ENCODE peak calls at places on chromosomes 2 and 18, in six cellular contexts. One of them, this sample, is unnamed.
A peak's percentile ranks its signal among the peaks of the same experiment; 100 is the strongest.

GRCh38 chr2:43269706-43270105 is 43.3 kb upstream of the ZFP36L2 start:
- DNase-seq in K562: no peak
- DNase-seq in testis: peak; percentile 82
- DNase-seq in GM23248: peak; percentile 93
- DNase-seq in ovary: peak; percentile 81
- DNase-seq in neuronal stem cell: no peak
- DNase-seq in this sample: peak; percentile 73

GRCh38 chr2:174326880-174327558 is 7.7 kb upstream of the SP9 start:
- DNase-seq in testis: no peak
- DNase-seq in GM23248: no peak
- DNase-seq in neuronal stem cell: peak; percentile 29
- DNase-seq in ovary: no peak
- DNase-seq in K562: no peak
- DNase-seq in this sample: no peak

GRCh38 chr2:220847587-220847986 is 724.5 kb downstream of the EPHA4 start:
- DNase-seq in ovary: no peak
- DNase-seq in K562: no peak
- DNase-seq in GM23248: peak; percentile 93
- DNase-seq in neuronal stem cell: no peak
- DNase-seq in testis: peak; percentile 79
- DNase-seq in this sample: no peak

GRCh38 chr2:15941970-15942710 is 1.8 kb downstream of the MYCN start:
- DNase-seq in neuronal stem cell: peak; percentile 48
- DNase-seq in testis: no peak
- DNase-seq in ovary: no peak
- DNase-seq in GM23248: peak; percentile 34
- DNase-seq in K562: no peak
- DNase-seq in this sample: no peak

GRCh38 chr2:96353606-96354095 is 18.1 kb downstream of the NCAPH start:
- DNase-seq in neuronal stem cell: no peak
- DNase-seq in ovary: no peak
- DNase-seq in GM23248: peak; percentile 84
- DNase-seq in testis: no peak
- DNase-seq in K562: no peak
- DNase-seq in this sample: no peak

GRCh38 chr2:71455741-71456569 is 2.6 kb downstream of the DYSF start:
- DNase-seq in K562: no peak
- DNase-seq in ovary: no peak
- DNase-seq in neuronal stem cell: no peak
- DNase-seq in testis: no peak
- DNase-seq in GM23248: no peak
- DNase-seq in this sample: peak; percentile 81

GRCh38 chr2:207467716-207468347 is 61.9 kb upstream of the CREB1 start:
- DNase-seq in K562: peak; percentile 8
- DNase-seq in GM23248: peak; percentile 90
- DNase-seq in neuronal stem cell: no peak
- DNase-seq in testis: no peak
- DNase-seq in ovary: no peak
- DNase-seq in this sample: no peak

GRCh38 chr2:96763511-96764252 is 3.0 kb downstream of the CNNM4 start:
- DNase-seq in GM23248: peak; percentile 37
- DNase-seq in neuronal stem cell: no peak
- DNase-seq in ovary: no peak
- DNase-seq in testis: no peak
- DNase-seq in K562: peak; percentile 71
- DNase-seq in this sample: no peak

GRCh38 chr2:129070663-129071062 is 752.0 kb upstream of the HS6ST1 start:
- DNase-seq in testis: no peak
- DNase-seq in K562: no peak
- DNase-seq in ovary: no peak
- DNase-seq in GM23248: no peak
- DNase-seq in neuronal stem cell: no peak
- DNase-seq in this sample: no peak

GRCh38 chr2:45993476-45993991 is 303.7 kb upstream of the EPAS1 start:
- DNase-seq in K562: peak; percentile 68
- DNase-seq in ovary: peak; percentile 78
- DNase-seq in neuronal stem cell: peak; percentile 69
- DNase-seq in testis: peak; percentile 86
- DNase-seq in GM23248: peak; percentile 87
- DNase-seq in this sample: no peak

GRCh38 chr18:36786686-36787085 is 42.1 kb downstream of the TPGS2 start:
- DNase-seq in testis: peak; percentile 18
- DNase-seq in neuronal stem cell: no peak
- DNase-seq in ovary: peak; percentile 66
- DNase-seq in K562: no peak
- DNase-seq in GM23248: peak; percentile 87
- DNase-seq in this sample: peak; percentile 77

GRCh38 chr2:3617198-3617890 is 22.4 kb downstream of the COLEC11 start:
- DNase-seq in GM23248: no peak
- DNase-seq in ovary: peak; percentile 9
- DNase-seq in testis: peak; percentile 11
- DNase-seq in K562: no peak
- DNase-seq in neuronal stem cell: no peak
- DNase-seq in this sample: peak; percentile 39

GRCh38 chr2:32632089-32632488 is 4.2 kb downstream of the TTC27 start:
- DNase-seq in ovary: no peak
- DNase-seq in testis: no peak
- DNase-seq in neuronal stem cell: no peak
- DNase-seq in K562: no peak
- DNase-seq in GM23248: peak; percentile 72
- DNase-seq in this sample: no peak

GRCh38 chr18:13262839-13263691 is 44.5 kb downstream of the LDLRAD4 start:
- DNase-seq in ovary: no peak
- DNase-seq in K562: no peak
- DNase-seq in neuronal stem cell: no peak
- DNase-seq in testis: no peak
- DNase-seq in GM23248: no peak
- DNase-seq in this sample: no peak

GRCh38 chr2:165067958-165068612 is 112.8 kb upstream of the SLC38A11 start:
- DNase-seq in K562: no peak
- DNase-seq in neuronal stem cell: peak; percentile 87
- DNase-seq in GM23248: peak; percentile 67
- DNase-seq in ovary: peak; percentile 37
- DNase-seq in testis: peak; percentile 83
- DNase-seq in this sample: no peak

GRCh38 chr2:27356056-27356381 is 545 bp downstream of the GTF3C2 start:
- DNase-seq in testis: peak; percentile 70
- DNase-seq in ovary: peak; percentile 35
- DNase-seq in GM23248: peak; percentile 79
- DNase-seq in K562: no peak
- DNase-seq in neuronal stem cell: no peak
- DNase-seq in this sample: peak; percentile 71

GRCh38 chr2:173397539-173397938 is 42.9 kb downstream of the CDCA7 start:
- DNase-seq in GM23248: no peak
- DNase-seq in ovary: no peak
- DNase-seq in neuronal stem cell: no peak
- DNase-seq in testis: no peak
- DNase-seq in K562: no peak
- DNase-seq in this sample: no peak

GRCh38 chr18:39453882-39454281 is 1888.3 kb upstream of the CELF4 start:
- DNase-seq in testis: no peak
- DNase-seq in GM23248: peak; percentile 65
- DNase-seq in neuronal stem cell: no peak
- DNase-seq in ovary: no peak
- DNase-seq in K562: no peak
- DNase-seq in this sample: no peak

DNA sequence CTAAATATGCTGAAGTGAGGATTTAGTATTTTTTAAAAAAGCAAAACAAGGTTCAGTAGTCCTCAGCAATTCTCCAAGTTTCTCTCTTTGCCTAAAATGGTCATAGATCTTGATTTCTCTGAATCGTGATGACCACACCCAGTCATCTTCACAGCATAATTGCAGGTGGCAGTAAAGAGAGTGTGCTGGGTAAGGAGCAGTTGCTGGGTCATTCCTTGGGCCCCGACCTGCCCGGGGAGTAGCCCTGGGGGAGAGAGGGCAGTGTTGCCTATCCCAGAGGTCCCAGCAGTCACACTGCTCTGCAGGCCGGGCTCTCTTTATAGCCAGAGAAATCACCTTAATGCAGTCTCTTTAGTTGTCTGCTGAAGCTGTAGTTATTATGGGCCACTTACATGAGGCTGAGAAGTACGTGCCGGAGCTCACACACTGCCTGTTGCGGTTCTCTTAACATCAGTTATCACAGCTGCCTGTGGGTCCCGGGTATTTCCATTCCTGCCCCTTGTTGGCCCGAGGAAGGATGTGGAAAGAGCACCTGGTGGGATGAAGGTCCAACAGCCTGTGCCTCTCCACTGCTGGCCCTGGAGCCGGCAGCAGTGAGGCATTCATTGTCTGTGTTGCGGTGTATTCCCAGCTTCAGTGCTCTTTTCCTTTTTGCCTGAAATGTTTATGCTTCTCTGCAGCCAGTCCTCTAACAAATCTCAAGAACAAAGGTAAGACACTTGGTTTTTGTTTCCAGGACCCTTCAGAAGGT is 230.1 kb downstream of the ALPK2 start:
- DNase-seq in testis: no peak
- DNase-seq in ovary: no peak
- DNase-seq in neuronal stem cell: no peak
- DNase-seq in K562: no peak
- DNase-seq in GM23248: no peak
- DNase-seq in this sample: no peak
- H3K4me1 ChIP-seq in testis: no peaks in the 10 kb centered on the region
- H3K4me1 ChIP-seq in ovary: peaks cover 3% of the 10 kb centered on the region
- H3K4me1 ChIP-seq in neuronal stem cell: peaks cover 3% of the 10 kb centered on the region
- H3K4me1 ChIP-seq in K562: no peaks in the 10 kb centered on the region
- H3K4me1 ChIP-seq in GM23248: peaks cover 19% of the 10 kb centered on the region
- H3K4me1 ChIP-seq in this sample: no peaks in the 10 kb centered on the region

GRCh38 chr2:66488946-66489345 is 54.0 kb downstream of the MEIS1 start:
- DNase-seq in K562: no peak
- DNase-seq in testis: no peak
- DNase-seq in neuronal stem cell: no peak
- DNase-seq in ovary: no peak
- DNase-seq in GM23248: no peak
- DNase-seq in this sample: no peak
- H3K4me3 ChIP-seq in K562: no peak overlapping the region
- H3K4me3 ChIP-seq in testis: no peak overlapping the region
- H3K4me3 ChIP-seq in neuronal stem cell: no peak overlapping the region
- H3K4me3 ChIP-seq in ovary: no peak overlapping the region
- H3K4me3 ChIP-seq in GM23248: no peak overlapping the region
- H3K4me3 ChIP-seq in this sample: no peak overlapping the region

GRCh38 chr2:203636896-203637818 is 69.3 kb upstream of the CD28 start:
- DNase-seq in ovary: no peak
- DNase-seq in testis: peak; percentile 88
- DNase-seq in neuronal stem cell: no peak
- DNase-seq in GM23248: peak; percentile 81
- DNase-seq in K562: no peak
- DNase-seq in this sample: no peak

DNA sequence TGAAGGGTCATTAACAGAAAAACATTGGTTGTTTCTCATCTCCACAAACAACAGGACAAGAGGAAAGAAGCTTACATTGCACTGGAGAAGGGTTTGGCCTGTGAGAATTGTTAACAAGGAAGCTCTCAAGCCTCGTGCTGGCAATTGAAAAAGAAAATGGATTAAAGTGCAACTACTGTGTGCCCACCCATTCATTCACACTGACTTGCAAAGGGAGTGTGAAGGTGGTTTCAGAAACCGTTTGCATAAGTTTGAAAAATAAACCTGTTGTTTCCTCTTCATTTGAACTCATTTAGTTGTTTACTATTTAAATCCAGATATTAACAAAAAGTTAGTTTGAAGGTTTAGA is 68.6 kb upstream of the CD28 start:
- DNase-seq in ovary: no peak
- DNase-seq in testis: no peak
- DNase-seq in neuronal stem cell: no peak
- DNase-seq in GM23248: no peak
- DNase-seq in K562: no peak
- DNase-seq in this sample: no peak
- H3K27ac ChIP-seq in ovary: no peak overlapping the region
- H3K27ac ChIP-seq in testis: peak overlapping the region; percentile 50
- H3K27ac ChIP-seq in neuronal stem cell: peak overlapping the region; percentile 0
- H3K27ac ChIP-seq in GM23248: no peak overlapping the region
- H3K27ac ChIP-seq in K562: no peak overlapping the region
- H3K27ac ChIP-seq in this sample: no peak overlapping the region

DNA sequence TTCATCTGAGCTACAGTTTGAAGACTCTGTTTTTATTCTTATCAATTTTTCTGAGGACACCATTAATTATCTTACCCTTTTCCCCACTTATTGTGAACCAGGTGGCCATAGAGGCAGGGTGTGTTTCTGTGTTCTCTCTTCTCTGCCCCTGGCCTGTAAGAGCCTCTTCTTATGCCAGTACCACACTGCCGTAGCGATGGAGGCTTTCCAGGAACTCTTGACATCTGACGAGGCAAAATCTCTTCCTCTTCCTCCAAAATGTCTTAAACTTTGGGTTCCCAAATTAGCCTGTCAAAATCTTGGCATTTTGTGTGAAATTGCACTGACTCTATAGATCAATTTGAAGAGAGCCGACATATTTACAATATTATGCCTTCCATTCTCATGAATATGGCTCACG is 3.2 kb downstream of the SP140L start:
- DNase-seq in ovary: no peak
- DNase-seq in K562: no peak
- DNase-seq in testis: no peak
- DNase-seq in neuronal stem cell: no peak
- DNase-seq in GM23248: no peak
- DNase-seq in this sample: no peak
- H3K4me1 ChIP-seq in ovary: peaks cover 6% of the 10 kb centered on the region
- H3K4me1 ChIP-seq in K562: peaks cover 16% of the 10 kb centered on the region
- H3K4me1 ChIP-seq in testis: peaks cover 3% of the 10 kb centered on the region
- H3K4me1 ChIP-seq in neuronal stem cell: peaks cover 2% of the 10 kb centered on the region
- H3K4me1 ChIP-seq in GM23248: peaks cover 14% of the 10 kb centered on the region
- H3K4me1 ChIP-seq in this sample: no peaks in the 10 kb centered on the region

DNA sequence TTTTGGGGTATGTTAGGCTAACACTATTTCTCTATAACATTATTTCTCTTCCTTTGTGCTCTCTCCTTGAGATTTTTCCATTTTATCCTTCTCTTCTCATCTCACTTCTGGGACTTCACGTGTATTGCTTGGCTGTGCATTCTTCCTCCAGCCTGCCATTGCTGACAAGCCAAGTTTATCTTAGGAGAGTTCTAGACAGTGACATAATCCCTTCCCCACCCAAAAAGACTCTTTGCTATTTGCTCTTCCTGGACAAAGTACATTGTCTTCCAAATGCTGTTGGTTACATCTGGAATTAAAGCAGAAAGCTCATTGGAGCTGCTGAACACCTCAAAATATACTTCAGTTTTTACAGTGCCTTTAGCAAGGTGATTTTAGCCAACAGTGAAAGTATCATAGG is 8.9 kb downstream of the TSPYL6 start:
- DNase-seq in ovary: no peak
- DNase-seq in K562: no peak
- DNase-seq in testis: no peak
- DNase-seq in neuronal stem cell: no peak
- DNase-seq in GM23248: no peak
- DNase-seq in this sample: no peak
- H3K4me3 ChIP-seq in ovary: no peak overlapping the region
- H3K4me3 ChIP-seq in K562: no peak overlapping the region
- H3K4me3 ChIP-seq in testis: no peak overlapping the region
- H3K4me3 ChIP-seq in neuronal stem cell: no peak overlapping the region
- H3K4me3 ChIP-seq in GM23248: no peak overlapping the region
- H3K4me3 ChIP-seq in this sample: no peak overlapping the region

This sample was measured in aorta.